ENCODE peak calls at places on chromosome 3, in seven cellular contexts. P is CD4-positive, alpha-beta memory T cell; K is breast epithelium; W is naive thymus-derived CD4-positive, alpha-beta T cell; J is neuronal stem cell; T is CD8-positive, alpha-beta T cell; A is PC-9. S is an unnamed sample. For H3K9me3, the result is how much of the 10 kb centered on the place peaks cover.

GRCh38 chr3:32321095-32321835 is 70.4 kb upstream of the CMTM7 start:
- DNase-seq in P (no peak), K (no peak), W (no peak), J (peak), T (no peak), A (no peak), S (no peak)

GRCh38 chr3:37934631-37935289 is 55.8 kb upstream of the VILL start:
- DNase-seq in P (no peak), K (no peak), W (no peak), J (no peak), T (no peak), A (no peak), S (no peak)

GRCh38 chr3:110397115-110397514 is 674.5 kb upstream of the NECTIN3 start:
- DNase-seq in P (no peak), K (no peak), W (no peak), J (no peak), T (no peak), A (no peak), S (no peak)

GRCh38 chr3:15339786-15340215 is 7.4 kb upstream of the SH3BP5 start:
- DNase-seq in P (no peak), K (no peak), W (no peak), J (no peak), T (no peak), A (no peak), S (no peak)

GRCh38 chr3:31522152-31522551 is 10.6 kb upstream of the STT3B start:
- DNase-seq in P (no peak), K (no peak), W (no peak), J (no peak), T (no peak), A (no peak), S (no peak)

GRCh38 chr3:143644370-143645089 is 203.7 kb downstream of the SLC9A9 start:
- DNase-seq in P (no peak), K (peak), W (no peak), J (peak), T (no peak), A (peak), S (no peak)

GRCh38 chr3:123459867-123460266 is 11.0 kb upstream of the ADCY5 start:
- DNase-seq in P (no peak), K (no peak), W (no peak), J (peak), T (no peak), A (no peak), S (no peak)

GRCh38 chr3:127234784-127235183 is 41.9 kb downstream of the PRR23E start:
- DNase-seq in P (no peak), K (no peak), W (no peak), J (no peak), T (no peak), A (no peak), S (no peak)

GRCh38 chr3:187743195-187744141 is 1.8 kb downstream of the BCL6 start:
- DNase-seq in P (peak), K (peak), W (peak), J (no peak), T (no peak), A (peak), S (no peak)

GRCh38 chr3:124800511-124801374 is 70.5 kb downstream of the UMPS start:
- DNase-seq in P (no peak), K (no peak), W (no peak), J (no peak), T (no peak), A (no peak), S (no peak)

GRCh38 chr3:167866321-167866720 is 130.8 kb downstream of the SERPINI1 start:
- DNase-seq in P (no peak), K (no peak), W (no peak), J (no peak), T (no peak), A (no peak), S (no peak)

GRCh38 chr3:38085943-38086324 is 46.9 kb downstream of the DLEC1 start:
- DNase-seq in P (no peak), K (no peak), W (no peak), J (no peak), T (no peak), A (no peak), S (no peak)

GRCh38 chr3:2851356-2851755 is 258.8 kb downstream of the IL5RA start:
- DNase-seq in P (no peak), K (no peak), W (no peak), J (no peak), T (no peak), A (no peak), S (no peak)

GRCh38 chr3:100210777-100211145 is 50.0 kb upstream of the TBC1D23 start:
- DNase-seq in P (peak), K (no peak), W (no peak), J (no peak), T (no peak), A (no peak), S (no peak)

GRCh38 chr3:53223541-53223966 is 32.3 kb downstream of the TKT start:
- DNase-seq in P (no peak), K (no peak), W (no peak), J (no peak), T (no peak), A (no peak), S (no peak)

GRCh38 chr3:39064646-39065045 is 12.8 kb downstream of the WDR48 start:
- DNase-seq in P (no peak), K (no peak), W (no peak), J (no peak), T (no peak), A (no peak), S (no peak)

DNA sequence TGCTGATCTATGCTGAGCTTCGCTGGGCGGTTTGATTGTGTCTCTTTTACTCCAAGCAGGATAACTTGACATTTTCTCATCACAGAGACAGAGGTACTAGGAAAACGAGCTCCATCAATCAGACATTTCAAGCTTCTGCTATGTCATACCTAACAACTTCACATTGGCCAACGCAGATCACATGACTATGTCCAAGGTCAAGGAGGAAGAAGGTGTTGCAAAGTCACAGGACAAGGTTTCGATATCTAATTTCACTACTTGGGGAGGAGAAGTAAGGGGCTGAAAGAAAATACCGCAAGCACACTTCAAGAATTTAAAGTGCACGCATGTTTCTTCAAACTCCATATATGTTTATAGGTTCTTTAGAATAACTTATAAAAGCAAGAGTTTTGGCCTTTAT is 425.8 kb downstream of the CHL1 start:
- DNase-seq in P (no peak), K (no peak), W (no peak), J (no peak), T (no peak), A (no peak), S (no peak)
- H3K9me3 ChIP-seq in P (under half), K (under half), W (under half), J (under half), T (under half), A (under half), S (under half)

GRCh38 chr3:7876741-7877297 is 624.8 kb upstream of the LMCD1 start:
- DNase-seq in P (peak), K (no peak), W (peak), J (no peak), T (peak), A (no peak), S (peak)

GRCh38 chr3:7874116-7874515 is 627.5 kb upstream of the LMCD1 start:
- DNase-seq in P (no peak), K (no peak), W (no peak), J (no peak), T (no peak), A (no peak), S (no peak)

GRCh38 chr3:7875858-7876442 is 625.7 kb upstream of the LMCD1 start:
- DNase-seq in P (no peak), K (no peak), W (no peak), J (no peak), T (no peak), A (peak), S (no peak)

GRCh38 chr3:7879572-7879971 is 622.1 kb upstream of the LMCD1 start:
- DNase-seq in P (no peak), K (no peak), W (no peak), J (no peak), T (no peak), A (no peak), S (no peak)

GRCh38 chr3:7877312-7877711 is 624.3 kb upstream of the LMCD1 start:
- DNase-seq in P (no peak), K (no peak), W (no peak), J (no peak), T (no peak), A (no peak), S (no peak)
- H3K9me3 ChIP-seq in P (under half), K (under half), W (under half), J (under half), T (under half), A (under half), S (under half)

GRCh38 chr3:6035626-6036025 is 825.3 kb upstream of the GRM7 start:
- DNase-seq in P (no peak), K (no peak), W (no peak), J (no peak), T (no peak), A (no peak), S (no peak)
- H3K9me3 ChIP-seq in P (under half), K (under half), W (under half), J (under half), T (under half), A (under half), S (under half)

GRCh38 chr3:136690611-136691010 is 61.6 kb downstream of the STAG1 start:
- DNase-seq in P (no peak), K (no peak), W (no peak), J (no peak), T (no peak), A (no peak), S (no peak)

GRCh38 chr3:136698361-136698760 is 53.8 kb downstream of the STAG1 start:
- DNase-seq in P (no peak), K (no peak), W (no peak), J (no peak), T (no peak), A (no peak), S (no peak)

GRCh38 chr3:136699271-136699828 is 52.8 kb downstream of the STAG1 start:
- DNase-seq in P (no peak), K (no peak), W (no peak), J (no peak), T (no peak), A (no peak), S (no peak)

GRCh38 chr3:136694321-136694720 is 57.9 kb downstream of the STAG1 start:
- DNase-seq in P (peak), K (no peak), W (no peak), J (no peak), T (no peak), A (no peak), S (no peak)
- H3K9me3 ChIP-seq in P (under half), K (under half), W (under half), J (under half), T (under half), A (under half), S (under half)

GRCh38 chr3:50221051-50221412 is 15.0 kb upstream of the GNAI2 start:
- DNase-seq in P (no peak), K (no peak), W (no peak), J (no peak), T (no peak), A (no peak), S (no peak)

GRCh38 chr3:50220109-50220508 is 15.0 kb downstream of the SLC38A3 start:
- DNase-seq in P (no peak), K (no peak), W (no peak), J (no peak), T (no peak), A (no peak), S (no peak)

GRCh38 chr3:50219285-50219684 is 14.2 kb downstream of the SLC38A3 start:
- DNase-seq in P (no peak), K (no peak), W (no peak), J (no peak), T (no peak), A (no peak), S (no peak)

GRCh38 chr3:50222169-50222528 is 13.9 kb upstream of the GNAI2 start:
- DNase-seq in P (no peak), K (no peak), W (no peak), J (no peak), T (no peak), A (no peak), S (no peak)

GRCh38 chr3:50221413-50222168 is 14.4 kb upstream of the GNAI2 start:
- DNase-seq in P (no peak), K (no peak), W (no peak), J (no peak), T (no peak), A (no peak), S (no peak)
- H3K9me3 ChIP-seq in P (under half), K (under half), W (under half), J (under half), T (under half), A (under half), S (under half)

DNA sequence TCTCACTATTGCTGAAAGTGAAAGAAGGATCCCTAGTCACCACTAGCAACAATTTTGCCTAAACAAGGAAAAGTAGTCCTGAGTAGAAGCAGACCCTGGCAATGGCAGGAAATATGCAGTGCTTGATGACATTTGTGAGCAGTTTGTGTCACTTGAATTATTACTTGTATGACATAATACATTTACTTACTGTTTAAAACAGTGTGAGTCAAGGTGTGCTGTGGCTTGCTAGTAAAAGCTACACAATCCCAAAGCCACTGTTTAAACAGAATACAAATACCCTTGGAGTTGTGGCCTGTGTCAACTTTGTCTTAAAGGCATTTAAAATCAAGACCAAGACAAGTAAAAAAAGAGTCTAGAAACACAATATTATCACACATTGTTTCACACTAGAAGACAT is 775.4 kb downstream of the ROBO1 start:
- DNase-seq in P (no peak), K (no peak), W (no peak), J (no peak), T (no peak), A (no peak), S (no peak)
- H3K9me3 ChIP-seq in P (under half), K (under half), W (under half), J (under half), T (under half), A (under half), S (under half)

DNA sequence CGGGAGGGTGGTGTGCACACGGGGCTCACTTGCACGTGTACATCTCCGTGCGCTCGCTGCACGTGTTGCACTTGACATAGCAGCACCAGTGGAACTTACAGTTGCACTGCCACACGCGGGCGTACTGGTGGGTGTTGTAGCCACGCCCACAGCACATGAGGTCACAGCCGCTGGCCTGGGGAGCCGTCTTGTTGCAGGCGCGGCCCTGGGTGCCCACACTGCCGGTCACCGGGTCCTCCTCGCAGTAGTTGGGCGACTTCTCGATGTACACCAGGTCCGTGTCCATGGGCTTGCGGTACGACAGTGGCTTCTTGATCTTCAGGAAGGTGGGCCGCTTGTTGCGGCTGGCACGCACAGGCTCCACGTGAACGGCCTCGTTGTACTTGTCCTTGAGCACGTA is 61.0 kb downstream of the WNT7A start:
- DNase-seq in P (no peak), K (no peak), W (no peak), J (no peak), T (no peak), A (no peak), S (no peak)
- H3K9me3 ChIP-seq in P (under half), K (under half), W (under half), J (under half), T (under half), A (under half), S (under half)

GRCh38 chr3:191557322-191557721 is 96.4 kb downstream of the PYDC2 start:
- DNase-seq in P (no peak), K (no peak), W (no peak), J (no peak), T (no peak), A (no peak), S (no peak)
- H3K9me3 ChIP-seq in P (under half), K (under half), W (under half), J (under half), T (under half), A (under half), S (under half)

DNA sequence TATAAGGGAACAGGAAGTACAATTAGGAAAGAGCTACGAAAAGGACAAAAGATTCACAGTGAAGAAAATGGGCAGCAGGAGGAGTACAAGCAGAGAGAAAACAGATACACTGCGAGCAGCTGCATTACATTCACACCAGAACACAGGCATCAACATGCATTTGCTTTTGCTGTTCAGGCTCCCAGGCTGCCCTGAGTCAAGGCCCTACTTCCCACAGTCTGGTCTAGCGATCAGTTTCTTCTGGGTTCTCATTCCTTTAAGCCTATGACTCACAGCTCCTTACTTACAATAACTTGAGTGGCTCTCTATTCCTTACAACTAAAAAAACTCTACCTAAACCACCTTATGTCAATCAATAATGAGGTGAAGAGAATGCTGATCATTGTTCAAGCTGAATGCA is 24.5 kb upstream of the ZNF445 start:
- DNase-seq in P (no peak), K (no peak), W (no peak), J (no peak), T (no peak), A (no peak), S (no peak)
- H3K9me3 ChIP-seq in P (under half), K (under half), W (under half), J (under half), T (under half), A (under half), S (under half)